ENCODE peak calls at places on chromosome 20, in nine cellular contexts. One of them, this sample, is unnamed.

GRCh38 chr20:17622851-17623508 is 53.1 kb downstream of the DSTN start:
- DNase-seq in stomach: no peak
- DNase-seq in vagina: no peak
- DNase-seq in prostate gland: no peak
- DNase-seq in spleen: peak; percentile 62
- DNase-seq in GM23338: no peak
- DNase-seq in SK-N-SH: peak; percentile 10
- DNase-seq in HL-60: no peak
- DNase-seq in GM12878: no peak
- DNase-seq in this sample: peak; percentile 60

GRCh38 chr20:19913927-19914614 is 103.1 kb upstream of the NAA20 start:
- DNase-seq in stomach: no peak
- DNase-seq in vagina: no peak
- DNase-seq in prostate gland: no peak
- DNase-seq in spleen: no peak
- DNase-seq in GM23338: no peak
- DNase-seq in SK-N-SH: no peak
- DNase-seq in HL-60: no peak
- DNase-seq in GM12878: peak; percentile 48
- DNase-seq in this sample: no peak

GRCh38 chr20:39269031-39269461 is 306.9 kb downstream of the DHX35 start:
- DNase-seq in stomach: peak; percentile 54
- DNase-seq in vagina: no peak
- DNase-seq in prostate gland: peak; percentile 40
- DNase-seq in spleen: peak; percentile 84
- DNase-seq in GM23338: peak; percentile 75
- DNase-seq in SK-N-SH: peak; percentile 77
- DNase-seq in HL-60: peak; percentile 26
- DNase-seq in GM12878: no peak
- DNase-seq in this sample: peak; percentile 70

GRCh38 chr20:32789896-32790750 is 27.9 kb downstream of the DNMT3B start:
- DNase-seq in stomach: peak; percentile 78
- DNase-seq in vagina: no peak
- DNase-seq in prostate gland: peak; percentile 63
- DNase-seq in spleen: peak; percentile 91
- DNase-seq in GM23338: peak; percentile 95
- DNase-seq in SK-N-SH: peak; percentile 89
- DNase-seq in HL-60: peak; percentile 75
- DNase-seq in GM12878: peak; percentile 13
- DNase-seq in this sample: peak; percentile 84

GRCh38 chr20:51594999-51595532 is 52.5 kb upstream of the NFATC2 start:
- DNase-seq in stomach: peak; percentile 88
- DNase-seq in vagina: peak; percentile 94
- DNase-seq in prostate gland: peak; percentile 87
- DNase-seq in spleen: peak; percentile 96
- DNase-seq in GM23338: peak; percentile 93
- DNase-seq in SK-N-SH: peak; percentile 83
- DNase-seq in HL-60: peak; percentile 94
- DNase-seq in GM12878: peak; percentile 45
- DNase-seq in this sample: peak; percentile 96

GRCh38 chr20:35339007-35339406 is 46.8 kb upstream of the FAM83C start:
- DNase-seq in stomach: no peak
- DNase-seq in vagina: no peak
- DNase-seq in prostate gland: no peak
- DNase-seq in spleen: no peak
- DNase-seq in GM23338: no peak
- DNase-seq in SK-N-SH: no peak
- DNase-seq in HL-60: no peak
- DNase-seq in GM12878: no peak
- DNase-seq in this sample: no peak

GRCh38 chr20:62342910-62343309 is 24.2 kb downstream of the LAMA5 start:
- DNase-seq in stomach: no peak
- DNase-seq in vagina: no peak
- DNase-seq in prostate gland: no peak
- DNase-seq in spleen: no peak
- DNase-seq in GM23338: no peak
- DNase-seq in SK-N-SH: no peak
- DNase-seq in HL-60: no peak
- DNase-seq in GM12878: no peak
- DNase-seq in this sample: no peak

GRCh38 chr20:37885042-37885441 is 17.9 kb upstream of the VSTM2L start:
- DNase-seq in stomach: no peak
- DNase-seq in vagina: no peak
- DNase-seq in prostate gland: no peak
- DNase-seq in spleen: no peak
- DNase-seq in GM23338: no peak
- DNase-seq in SK-N-SH: no peak
- DNase-seq in HL-60: no peak
- DNase-seq in GM12878: no peak
- DNase-seq in this sample: no peak

GRCh38 chr20:23152308-23152892 is 66.3 kb upstream of the CD93 start:
- DNase-seq in stomach: peak; percentile 49
- DNase-seq in vagina: peak; percentile 85
- DNase-seq in prostate gland: no peak
- DNase-seq in spleen: no peak
- DNase-seq in GM23338: no peak
- DNase-seq in SK-N-SH: no peak
- DNase-seq in HL-60: peak; percentile 56
- DNase-seq in GM12878: no peak
- DNase-seq in this sample: peak; percentile 85

GRCh38 chr20:24643731-24644130 is 174.3 kb downstream of the SYNDIG1 start:
- DNase-seq in stomach: no peak
- DNase-seq in vagina: no peak
- DNase-seq in prostate gland: no peak
- DNase-seq in spleen: no peak
- DNase-seq in GM23338: no peak
- DNase-seq in SK-N-SH: no peak
- DNase-seq in HL-60: no peak
- DNase-seq in GM12878: no peak
- DNase-seq in this sample: no peak

GRCh38 chr20:60206259-60206658 is 248.0 kb downstream of the CDH26 start:
- DNase-seq in stomach: no peak
- DNase-seq in vagina: peak; percentile 32
- DNase-seq in prostate gland: no peak
- DNase-seq in spleen: no peak
- DNase-seq in GM23338: peak; percentile 49
- DNase-seq in SK-N-SH: peak; percentile 43
- DNase-seq in HL-60: peak; percentile 63
- DNase-seq in GM12878: no peak
- DNase-seq in this sample: no peak

GRCh38 chr20:46914789-46915359 is 20.2 kb downstream of the EYA2 start:
- DNase-seq in stomach: no peak
- DNase-seq in vagina: no peak
- DNase-seq in prostate gland: no peak
- DNase-seq in spleen: no peak
- DNase-seq in GM23338: no peak
- DNase-seq in SK-N-SH: no peak
- DNase-seq in HL-60: no peak
- DNase-seq in GM12878: no peak
- DNase-seq in this sample: peak; percentile 69

GRCh38 chr20:46916244-46916603 is 21.6 kb downstream of the EYA2 start:
- DNase-seq in stomach: no peak
- DNase-seq in vagina: no peak
- DNase-seq in prostate gland: no peak
- DNase-seq in spleen: no peak
- DNase-seq in GM23338: no peak
- DNase-seq in SK-N-SH: no peak
- DNase-seq in HL-60: no peak
- DNase-seq in GM12878: no peak
- DNase-seq in this sample: no peak

GRCh38 chr20:46920114-46920513 is 25.5 kb downstream of the EYA2 start:
- DNase-seq in stomach: no peak
- DNase-seq in vagina: no peak
- DNase-seq in prostate gland: no peak
- DNase-seq in spleen: no peak
- DNase-seq in GM23338: no peak
- DNase-seq in SK-N-SH: no peak
- DNase-seq in HL-60: no peak
- DNase-seq in GM12878: no peak
- DNase-seq in this sample: no peak

GRCh38 chr20:46915580-46916243 is 21.1 kb downstream of the EYA2 start:
- DNase-seq in stomach: no peak
- DNase-seq in vagina: no peak
- DNase-seq in prostate gland: no peak
- DNase-seq in spleen: no peak
- DNase-seq in GM23338: no peak
- DNase-seq in SK-N-SH: no peak
- DNase-seq in HL-60: no peak
- DNase-seq in GM12878: no peak
- DNase-seq in this sample: no peak

DNA sequence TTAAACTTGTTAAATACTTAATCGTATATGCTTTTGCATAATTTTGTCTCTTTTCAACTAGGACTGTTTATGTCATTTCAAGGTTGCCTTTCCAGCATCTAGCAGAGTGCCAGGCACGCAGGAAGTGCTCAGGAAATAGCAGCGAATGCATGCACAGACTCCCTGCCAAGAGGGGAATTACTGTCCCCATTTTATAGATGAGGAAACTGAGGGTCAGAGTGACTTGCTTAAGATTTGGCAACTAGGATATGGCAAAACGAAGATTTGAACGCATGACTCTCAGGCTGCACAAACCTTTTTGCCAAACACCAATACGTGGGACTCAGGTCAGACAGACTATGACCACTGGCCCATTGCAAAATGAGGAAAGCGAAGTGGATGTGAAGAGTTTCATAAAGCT is 22.5 kb downstream of the EYA2 start:
- DNase-seq in stomach: no peak
- DNase-seq in vagina: no peak
- DNase-seq in prostate gland: no peak
- DNase-seq in spleen: no peak
- DNase-seq in GM23338: no peak
- DNase-seq in SK-N-SH: no peak
- DNase-seq in HL-60: no peak
- DNase-seq in GM12878: no peak
- DNase-seq in this sample: no peak
- TF ChIP-seq CTCF in stomach: no peak
- TF ChIP-seq CTCF in vagina: no peak
- TF ChIP-seq CTCF in prostate gland: no peak
- TF ChIP-seq CTCF in spleen: no peak
- TF ChIP-seq CTCF in GM23338: no peak
- TF ChIP-seq CTCF in SK-N-SH: no peak
- TF ChIP-seq CTCF in HL-60: no peak
- TF ChIP-seq CTCF in GM12878: no peak
- TF ChIP-seq CTCF in this sample: no peak

GRCh38 chr20:50027611-50028105 is 44.9 kb downstream of the SNAI1 start:
- DNase-seq in stomach: no peak
- DNase-seq in vagina: no peak
- DNase-seq in prostate gland: no peak
- DNase-seq in spleen: no peak
- DNase-seq in GM23338: no peak
- DNase-seq in SK-N-SH: peak; percentile 92
- DNase-seq in HL-60: no peak
- DNase-seq in GM12878: no peak
- DNase-seq in this sample: peak; percentile 89
- TF ChIP-seq POLR2AphosphoS5 in stomach: peak; percentile 69
- TF ChIP-seq POLR2AphosphoS5 in vagina: no peak
- TF ChIP-seq POLR2AphosphoS5 in prostate gland: no peak
- TF ChIP-seq POLR2AphosphoS5 in spleen: peak; percentile 24
- TF ChIP-seq POLR2AphosphoS5 in GM23338: no peak
- TF ChIP-seq POLR2AphosphoS5 in SK-N-SH: peak; percentile 60
- TF ChIP-seq POLR2AphosphoS5 in HL-60: no peak
- TF ChIP-seq POLR2AphosphoS5 in GM12878: no peak
- TF ChIP-seq POLR2AphosphoS5 in this sample: no peak

DNA sequence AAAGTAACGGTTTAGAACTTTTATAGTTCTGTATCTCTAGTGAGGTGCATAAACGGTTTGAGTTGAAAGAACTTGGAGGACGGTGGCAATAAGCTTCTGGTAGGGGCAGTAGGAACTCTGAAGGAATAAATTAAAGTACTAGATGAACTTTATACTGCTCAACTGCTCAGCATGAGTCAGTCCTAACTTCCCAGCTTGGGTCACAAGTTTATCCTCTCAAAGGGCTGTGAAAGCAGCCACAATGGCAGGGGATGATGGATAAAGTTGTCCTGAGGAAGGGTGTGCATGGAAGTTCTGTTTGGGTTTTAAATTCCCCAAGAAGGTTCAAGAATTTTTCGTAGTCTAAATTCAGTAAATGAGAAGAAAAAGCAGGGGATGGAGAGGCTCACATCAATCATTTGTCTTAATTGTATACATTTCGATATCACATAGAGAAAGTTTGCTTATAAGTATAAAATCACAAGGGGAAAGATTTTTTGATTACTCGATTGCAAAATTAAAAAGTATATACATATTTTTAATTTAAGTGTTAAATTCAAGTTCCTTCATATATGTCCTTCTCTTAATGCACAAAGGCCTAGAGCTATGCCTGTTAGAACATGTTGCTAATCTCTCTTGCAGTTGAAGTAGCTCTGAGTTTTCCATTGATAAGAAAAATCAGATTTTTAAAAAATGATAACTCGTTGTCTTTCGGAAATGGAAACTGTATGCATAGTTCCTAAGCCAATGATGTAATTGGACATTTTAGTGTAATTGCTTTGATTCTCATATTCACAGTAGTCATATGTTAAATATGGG is 55.3 kb upstream of the JAG1 start:
- DNase-seq in stomach: no peak
- DNase-seq in vagina: no peak
- DNase-seq in prostate gland: no peak
- DNase-seq in spleen: no peak
- DNase-seq in GM23338: no peak
- DNase-seq in SK-N-SH: no peak
- DNase-seq in HL-60: no peak
- DNase-seq in GM12878: no peak
- DNase-seq in this sample: no peak
- TF ChIP-seq CTCF in stomach: no peak
- TF ChIP-seq CTCF in vagina: no peak
- TF ChIP-seq CTCF in prostate gland: no peak
- TF ChIP-seq CTCF in spleen: no peak
- TF ChIP-seq CTCF in GM23338: no peak
- TF ChIP-seq CTCF in SK-N-SH: no peak
- TF ChIP-seq CTCF in HL-60: no peak
- TF ChIP-seq CTCF in GM12878: no peak
- TF ChIP-seq CTCF in this sample: no peak

GRCh38 chr20:36543187-36544133 is 2.1 kb downstream of the MYL9 start:
- DNase-seq in stomach: no peak
- DNase-seq in vagina: no peak
- DNase-seq in prostate gland: no peak
- DNase-seq in spleen: peak; percentile 67
- DNase-seq in GM23338: no peak
- DNase-seq in SK-N-SH: no peak
- DNase-seq in HL-60: no peak
- DNase-seq in GM12878: no peak
- DNase-seq in this sample: peak; percentile 92
- TF ChIP-seq POLR2AphosphoS5 in stomach: peak; percentile 27
- TF ChIP-seq POLR2AphosphoS5 in vagina: no peak
- TF ChIP-seq POLR2AphosphoS5 in prostate gland: no peak
- TF ChIP-seq POLR2AphosphoS5 in spleen: peak; percentile 54
- TF ChIP-seq POLR2AphosphoS5 in GM23338: no peak
- TF ChIP-seq POLR2AphosphoS5 in SK-N-SH: no peak
- TF ChIP-seq POLR2AphosphoS5 in HL-60: no peak
- TF ChIP-seq POLR2AphosphoS5 in GM12878: no peak
- TF ChIP-seq POLR2AphosphoS5 in this sample: no peak

This sample was measured in sigmoid colon.